ENCODE peak calls at places on chromosome 5, in ten cellular contexts. A is astrocyte, C is SK-MEL-5, N is tibial artery, Q is posterior cingulate gyrus, L is fibroblast of mammary gland, Z is glutamatergic neuron, I is A549, D is left ventricle myocardium superior, P is Daoy. W is an unnamed sample.

GRCh38 chr5:4700082-4700481 is 440.0 kb upstream of the ADAMTS16 start:
- DNase-seq in A (peak), C (peak), N (no peak), Q (peak), L (peak), Z (peak), I (peak), D (peak), P (peak), W (peak)

GRCh38 chr5:143841446-143841845 is 29.5 kb downstream of the HMHB1 start:
- DNase-seq in A (peak), C (no peak), N (no peak), Q (no peak), L (no peak), Z (no peak), I (no peak), D (no peak), P (no peak), W (no peak)

GRCh38 chr5:173452098-173452497 is 123.9 kb upstream of the STC2 start:
- DNase-seq in A (no peak), C (no peak), N (no peak), Q (no peak), L (peak), Z (no peak), I (peak), D (peak), P (peak), W (no peak)

GRCh38 chr5:38845555-38846378 is at the start of gene OSMR:
- DNase-seq in A (peak), C (peak), N (peak), Q (peak), L (peak), Z (peak), I (peak), D (peak), P (peak), W (no peak)

GRCh38 chr5:119411291-119411934 is 40.9 kb upstream of the HSD17B4 start:
- DNase-seq in A (peak), C (no peak), N (no peak), Q (no peak), L (peak), Z (no peak), I (no peak), D (no peak), P (peak), W (no peak)

GRCh38 chr5:8581047-8581446 is 712.1 kb downstream of the MTRR start:
- DNase-seq in A (no peak), C (no peak), N (no peak), Q (no peak), L (no peak), Z (no peak), I (no peak), D (no peak), P (no peak), W (no peak)

GRCh38 chr5:143376911-143377838 is 26.3 kb downstream of the NR3C1 start:
- DNase-seq in A (peak), C (no peak), N (no peak), Q (no peak), L (peak), Z (no peak), I (peak), D (no peak), P (peak), W (no peak)

GRCh38 chr5:32044904-32045303 is 129.2 kb downstream of the GOLPH3 start:
- DNase-seq in A (peak), C (no peak), N (no peak), Q (no peak), L (peak), Z (no peak), I (peak), D (no peak), P (peak), W (no peak)

GRCh38 chr5:66138572-66139116 is 5.5 kb upstream of the SREK1 start:
- DNase-seq in A (no peak), C (no peak), N (no peak), Q (no peak), L (no peak), Z (no peak), I (no peak), D (no peak), P (no peak), W (no peak)

GRCh38 chr5:127959152-127959764 is 124.3 kb upstream of the SLC12A2 start:
- DNase-seq in A (peak), C (peak), N (no peak), Q (peak), L (peak), Z (no peak), I (peak), D (peak), P (peak), W (no peak)

GRCh38 chr5:144142030-144142825 is 28.2 kb downstream of the YIPF5 start:
- DNase-seq in A (peak), C (peak), N (no peak), Q (no peak), L (peak), Z (no peak), I (peak), D (no peak), P (peak), W (no peak)

GRCh38 chr5:17359451-17359965 is 138.5 kb upstream of the TAF11L2 start:
- DNase-seq in A (peak), C (no peak), N (no peak), Q (no peak), L (peak), Z (no peak), I (no peak), D (no peak), P (peak), W (no peak)

GRCh38 chr5:178370102-178370501 is 137.5 kb upstream of the PHYKPL start:
- DNase-seq in A (no peak), C (no peak), N (no peak), Q (peak), L (no peak), Z (no peak), I (no peak), D (no peak), P (no peak), W (no peak)

GRCh38 chr5:43140286-43140685 is 19.6 kb downstream of the ZNF131 start:
- DNase-seq in A (peak), C (no peak), N (no peak), Q (no peak), L (peak), Z (no peak), I (no peak), D (no peak), P (no peak), W (no peak)

GRCh38 chr5:102758576-102758975 is 3.5 kb downstream of the PAM start:
- DNase-seq in A (peak), C (no peak), N (no peak), Q (no peak), L (peak), Z (no peak), I (no peak), D (no peak), P (no peak), W (no peak)

GRCh38 chr5:57163553-57164006 is 10.3 kb upstream of the GPBP1 start:
- DNase-seq in A (no peak), C (no peak), N (no peak), Q (no peak), L (no peak), Z (no peak), I (no peak), D (no peak), P (no peak), W (no peak)

GRCh38 chr5:77486344-77486962 is 5.7 kb downstream of the WDR41 start:
- DNase-seq in A (peak), C (no peak), N (no peak), Q (no peak), L (no peak), Z (no peak), I (no peak), D (no peak), P (no peak), W (no peak)

GRCh38 chr5:137395011-137395755 is 103.9 kb downstream of the SPOCK1 start:
- DNase-seq in A (peak), C (no peak), N (no peak), Q (no peak), L (peak), Z (no peak), I (no peak), D (no peak), P (peak), W (no peak)

GRCh38 chr5:173963107-173963506 is 25.9 kb upstream of the C5orf47 start:
- DNase-seq in A (peak), C (no peak), N (no peak), Q (no peak), L (peak), Z (no peak), I (peak), D (no peak), P (peak), W (no peak)

GRCh38 chr5:88824141-88824540 is 58.8 kb downstream of the MEF2C start:
- DNase-seq in A (no peak), C (no peak), N (no peak), Q (no peak), L (no peak), Z (no peak), I (no peak), D (no peak), P (no peak), W (no peak)

GRCh38 chr5:157744055-157745011 is 821 bp downstream of the LSM11 start:
- DNase-seq in A (no peak), C (no peak), N (no peak), Q (no peak), L (no peak), Z (peak), I (no peak), D (peak), P (peak), W (no peak)

GRCh38 chr5:126938461-126938860 is 91.9 kb downstream of the MARCHF3 start:
- DNase-seq in A (peak), C (no peak), N (no peak), Q (no peak), L (peak), Z (no peak), I (no peak), D (no peak), P (peak), W (no peak)

GRCh38 chr5:127804886-127805426 is 101.8 kb downstream of the CCDC192 start:
- DNase-seq in A (peak), C (no peak), N (no peak), Q (no peak), L (peak), Z (no peak), I (no peak), D (no peak), P (no peak), W (no peak)

GRCh38 chr5:154782812-154783592 is 27.8 kb downstream of the LARP1 start:
- DNase-seq in A (no peak), C (no peak), N (no peak), Q (no peak), L (no peak), Z (no peak), I (no peak), D (no peak), P (no peak), W (no peak)

GRCh38 chr5:74040811-74041491 is 415.0 kb downstream of the ARHGEF28 start:
- DNase-seq in A (peak), C (no peak), N (no peak), Q (no peak), L (no peak), Z (no peak), I (no peak), D (peak), P (no peak), W (no peak)

GRCh38 chr5:151612689-151613427 is 21.7 kb upstream of the FAT2 start:
- DNase-seq in A (peak), C (no peak), N (no peak), Q (no peak), L (no peak), Z (no peak), I (peak), D (no peak), P (no peak), W (no peak)

GRCh38 chr5:146630467-146630866 is 114.5 kb upstream of the GPR151 start:
- DNase-seq in A (peak), C (no peak), N (no peak), Q (no peak), L (no peak), Z (no peak), I (no peak), D (no peak), P (no peak), W (no peak)

GRCh38 chr5:77224672-77225355 is 14.3 kb downstream of the PDE8B start:
- DNase-seq in A (peak), C (no peak), N (no peak), Q (no peak), L (peak), Z (no peak), I (peak), D (no peak), P (peak), W (no peak)

GRCh38 chr5:32278403-32278802 is 34.3 kb downstream of the MTMR12 start:
- DNase-seq in A (peak), C (no peak), N (no peak), Q (no peak), L (peak), Z (no peak), I (no peak), D (no peak), P (peak), W (no peak)

GRCh38 chr5:42035526-42035925 is 110.4 kb downstream of the FBXO4 start:
- DNase-seq in A (no peak), C (peak), N (no peak), Q (no peak), L (no peak), Z (no peak), I (no peak), D (no peak), P (no peak), W (no peak)

GRCh38 chr5:132458651-132459030 is 31.9 kb downstream of the IRF1 start:
- DNase-seq in A (peak), C (no peak), N (no peak), Q (no peak), L (peak), Z (no peak), I (no peak), D (no peak), P (peak), W (no peak)

GRCh38 chr5:9728261-9728660 is 98.1 kb upstream of the TAS2R1 start:
- DNase-seq in A (no peak), C (no peak), N (no peak), Q (no peak), L (no peak), Z (no peak), I (no peak), D (no peak), P (no peak), W (no peak)

GRCh38 chr5:57937025-57937424 is 454.4 kb upstream of the ACTBL2 start:
- DNase-seq in A (peak), C (no peak), N (no peak), Q (no peak), L (peak), Z (peak), I (no peak), D (no peak), P (no peak), W (no peak)

GRCh38 chr5:143149759-143150158 is 253.7 kb downstream of the NR3C1 start:
- DNase-seq in A (no peak), C (no peak), N (no peak), Q (no peak), L (no peak), Z (no peak), I (no peak), D (no peak), P (no peak), W (no peak)

GRCh38 chr5:126339215-126339805 is 83.9 kb upstream of the GRAMD2B start:
- DNase-seq in A (peak), C (peak), N (no peak), Q (no peak), L (peak), Z (no peak), I (peak), D (no peak), P (peak), W (no peak)

GRCh38 chr5:124923131-124923530 is 176.7 kb upstream of the ZNF608 start:
- DNase-seq in A (peak), C (peak), N (no peak), Q (no peak), L (peak), Z (no peak), I (no peak), D (no peak), P (no peak), W (no peak)

GRCh38 chr5:5695266-5695665 is 272.8 kb downstream of the ICE1 start:
- DNase-seq in A (no peak), C (no peak), N (no peak), Q (no peak), L (no peak), Z (no peak), I (no peak), D (no peak), P (no peak), W (no peak)

W was measured in H1.